ENCODE peak calls at places on chromosomes 1 and 21, in six cellular contexts. D, Z, R, W, G and I are unnamed samples.

GRCh38 chr1:176174108-176174507 is 33.0 kb downstream of the COP1 start:
- DNase-seq in Z (no peak), W (no peak), G (no peak), D (peak), R (no peak), I (no peak)

GRCh38 chr1:186194107-186194756 is 180.8 kb downstream of the TPR start:
- DNase-seq in W (no peak), R (no peak), D (no peak), G (no peak), Z (no peak), I (no peak)

GRCh38 chr1:3710251-3710650 is 42.0 kb upstream of the CCDC27 start:
- DNase-seq in W (no peak), Z (no peak), G (no peak), D (no peak), R (no peak), I (no peak)

GRCh38 chr21:42833439-42833815 is 45.9 kb downstream of the WDR4 start:
- DNase-seq in R (no peak), W (no peak), Z (peak), D (peak), G (peak), I (peak)

GRCh38 chr1:17437260-17438175 is 2.0 kb downstream of the RCC2 start:
- DNase-seq in D (peak), Z (peak), G (peak), R (peak), W (no peak), I (no peak)

GRCh38 chr1:244112646-244113045 is 61.6 kb downstream of the ZBTB18 start:
- DNase-seq in R (no peak), D (peak), Z (no peak), G (no peak), W (no peak), I (no peak)

GRCh38 chr1:39623053-39623452 is 16.4 kb downstream of the HEYL start:
- DNase-seq in W (no peak), Z (no peak), R (peak), D (no peak), G (no peak), I (no peak)

GRCh38 chr1:163596541-163597258 is 274.9 kb downstream of the NUF2 start:
- DNase-seq in D (no peak), R (no peak), W (no peak), Z (no peak), G (no peak), I (no peak)

GRCh38 chr1:47325530-47325929 is 8.1 kb upstream of the CMPK1 start:
- DNase-seq in Z (no peak), G (no peak), W (no peak), R (no peak), D (peak), I (no peak)

GRCh38 chr1:167219646-167220536 is 795 bp upstream of the POU2F1 start:
- DNase-seq in W (peak), G (peak), D (peak), R (peak), Z (peak), I (peak)

GRCh38 chr1:58993403-58993802 is 209.6 kb upstream of the JUN start:
- DNase-seq in W (no peak), R (no peak), D (no peak), Z (no peak), G (no peak), I (no peak)

GRCh38 chr1:45979074-45979777 is 153.2 kb downstream of the PIK3R3 start:
- DNase-seq in Z (no peak), W (no peak), G (no peak), D (peak), R (no peak), I (no peak)

GRCh38 chr1:156347337-156347736 is 9.0 kb downstream of the TSACC start:
- DNase-seq in R (no peak), G (no peak), Z (no peak), D (peak), W (no peak), I (no peak)

GRCh38 chr1:167955915-167956314 is 19.0 kb upstream of the MPC2 start:
- DNase-seq in R (no peak), W (no peak), G (no peak), D (peak), Z (no peak), I (no peak)

GRCh38 chr21:30340714-30341573 is 3.5 kb upstream of the KRTAP27-1 start:
- DNase-seq in W (no peak), R (peak), Z (no peak), G (peak), D (peak), I (peak)

GRCh38 chr1:53066433-53066832 is 4.4 kb downstream of the PODN start:
- DNase-seq in G (no peak), R (peak), W (no peak), Z (no peak), D (peak), I (no peak)

GRCh38 chr21:37863842-37864241 is 52.4 kb downstream of the KCNJ6 start:
- DNase-seq in G (no peak), D (peak), R (no peak), Z (no peak), W (no peak), I (no peak)

GRCh38 chr1:12472798-12473551 is 145.0 kb downstream of the DHRS3 start:
- DNase-seq in W (no peak), Z (peak), G (no peak), D (no peak), R (peak), I (no peak)

GRCh38 chr1:33997127-33998047 is 133.5 kb downstream of the HMGB4 start:
- DNase-seq in D (no peak), G (no peak), Z (no peak), R (no peak), W (no peak), I (peak)

GRCh38 chr1:26894263-26894662 is 4.2 kb upstream of the GPN2 start:
- DNase-seq in G (no peak), W (no peak), R (no peak), Z (no peak), D (no peak), I (no peak)

GRCh38 chr1:26897351-26897750 is 2.9 kb downstream of the GPATCH3 start:
- DNase-seq in Z (no peak), R (no peak), W (no peak), G (no peak), D (no peak), I (no peak)

GRCh38 chr1:26900815-26901511 is 696 bp upstream of the GPATCH3 start:
- DNase-seq in D (no peak), R (no peak), W (no peak), Z (no peak), G (no peak), I (no peak)

DNA sequence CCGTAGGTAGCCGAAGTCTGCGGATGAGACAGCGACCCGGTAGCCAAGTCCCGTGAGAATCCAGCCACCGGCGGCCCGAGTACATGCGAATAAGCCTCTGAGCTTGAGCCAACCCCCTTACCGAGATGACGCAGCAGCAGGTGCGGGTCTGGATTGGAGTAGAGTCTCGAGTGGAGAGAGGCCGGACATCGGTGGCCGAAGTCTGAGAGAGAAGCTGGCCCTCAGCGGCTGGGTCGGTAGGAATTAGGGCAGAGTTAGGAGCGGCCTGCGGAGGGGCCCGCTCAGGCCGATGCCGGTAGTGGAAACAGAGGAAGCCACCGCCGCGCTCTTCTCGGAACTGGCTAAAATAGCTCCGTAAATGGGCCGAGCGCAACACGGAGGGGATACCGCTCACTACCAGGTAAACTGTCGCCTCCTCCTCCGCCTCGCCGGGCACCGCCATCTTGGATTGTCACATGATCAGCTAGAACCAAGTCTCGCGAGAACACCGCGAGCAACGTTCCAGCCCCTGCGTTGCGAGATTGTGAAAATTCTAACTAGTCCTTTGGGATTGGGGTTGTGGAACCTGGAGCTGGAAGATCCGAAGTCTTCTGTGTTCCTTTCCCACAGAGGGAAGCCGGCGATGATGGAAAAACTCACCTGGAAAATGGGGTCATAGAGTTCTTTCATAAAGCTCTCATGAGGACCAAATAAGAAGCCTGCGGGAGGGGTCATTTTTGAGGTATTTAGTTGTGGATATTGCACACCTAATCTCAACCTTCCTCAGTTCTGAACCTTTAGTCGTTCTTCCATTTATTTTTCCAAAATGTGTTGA is at the start of gene GPATCH3:
- DNase-seq in R (peak), D (peak), G (peak), W (peak), Z (peak), I (peak)
- TF ChIP-seq POLR2A in R (no peak), D (peak), G (peak), W (no peak), Z (peak), I (no peak)

GRCh38 chr1:233328661-233329498 is 1.4 kb downstream of the MAP3K21 start:
- DNase-seq in Z (no peak), W (no peak), D (no peak), R (no peak), G (peak), I (no peak)

GRCh38 chr1:233323724-233324123 is 3.8 kb upstream of the MAP3K21 start:
- DNase-seq in Z (no peak), G (no peak), R (no peak), D (no peak), W (no peak), I (no peak)

GRCh38 chr1:233327938-233328660 is 575 bp downstream of the MAP3K21 start:
- DNase-seq in D (no peak), R (no peak), Z (peak), W (no peak), G (peak), I (peak)

GRCh38 chr1:233326319-233326994 is 1.1 kb upstream of the MAP3K21 start:
- DNase-seq in Z (no peak), W (no peak), R (no peak), G (no peak), D (no peak), I (no peak)

DNA sequence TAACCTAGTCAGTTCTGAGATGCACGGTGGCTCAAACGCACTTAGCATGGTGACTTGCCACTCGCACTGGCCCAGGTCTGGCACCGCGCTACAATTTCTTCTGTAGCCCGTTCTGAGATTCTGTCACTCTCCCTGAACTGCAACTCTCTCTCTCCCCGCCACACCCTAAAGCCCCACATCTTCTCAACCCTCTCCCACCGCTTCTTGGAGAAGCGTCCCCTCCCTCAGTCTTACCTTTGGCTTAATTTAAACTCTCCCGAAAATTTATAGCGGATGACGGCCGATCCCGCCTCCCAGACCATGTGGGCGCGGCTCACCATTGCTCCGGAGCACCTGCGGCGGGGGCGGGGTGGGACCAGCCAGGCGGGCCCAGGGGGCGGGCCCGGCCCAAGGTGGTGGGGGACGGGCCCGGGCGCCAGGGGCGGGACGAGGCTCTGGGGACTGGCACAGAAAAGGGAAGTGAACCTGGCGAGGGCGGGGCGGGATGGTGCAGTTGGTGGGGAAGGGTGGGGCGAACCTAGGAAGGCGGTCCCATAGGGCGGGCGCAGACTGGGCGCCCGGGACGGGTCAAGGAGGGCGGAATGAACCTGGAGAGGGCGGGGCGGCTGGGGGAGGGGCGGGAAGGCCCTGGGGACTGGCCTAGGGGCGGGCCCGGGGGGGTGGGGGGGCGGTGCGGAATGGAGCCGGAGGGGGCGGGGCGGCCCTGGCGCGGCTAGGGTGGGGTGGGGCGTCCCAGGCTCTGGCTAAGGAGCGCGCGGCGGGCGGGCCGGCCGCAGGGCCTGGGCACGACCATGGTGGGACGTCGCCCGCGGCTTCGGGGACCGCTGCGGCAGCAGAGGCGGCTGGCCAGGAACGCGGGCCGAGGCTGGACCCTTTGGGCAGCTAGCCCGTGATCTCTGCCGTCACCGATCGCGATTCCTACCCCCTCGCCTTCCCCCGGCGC is at the start of gene MAP3K21:
- DNase-seq in G (peak), R (peak), W (peak), Z (peak), D (no peak), I (peak)
- TF ChIP-seq POLR2A in G (peak), R (no peak), W (no peak), Z (peak), D (no peak), I (no peak)

DNA sequence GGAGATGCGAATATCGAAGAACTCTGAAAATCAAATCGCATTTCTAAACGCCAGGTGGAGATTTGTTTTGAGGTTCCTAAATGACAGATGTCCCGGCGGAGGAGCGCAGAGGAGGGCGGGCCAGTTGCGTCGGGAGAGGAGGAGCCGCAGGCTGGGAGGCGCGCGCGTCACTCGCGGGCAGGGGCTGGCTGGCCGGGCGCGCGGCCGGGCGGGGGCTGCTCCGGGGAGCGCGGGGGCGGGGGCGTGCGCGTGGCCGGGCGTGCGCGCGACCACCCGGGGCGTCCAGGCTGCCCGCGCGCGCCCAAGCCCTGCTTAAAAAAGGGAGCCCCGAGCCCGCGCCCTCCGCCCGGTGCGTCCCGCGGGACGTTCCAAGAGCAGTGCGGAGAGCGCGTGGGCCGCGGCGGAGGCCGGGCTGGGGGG is 47.3 kb downstream of the H3-3A start:
- DNase-seq in D (peak), G (peak), W (peak), Z (peak), R (peak), I (peak)
- TF ChIP-seq POLR2A in D (no peak), G (peak), W (no peak), Z (no peak), R (no peak), I (no peak)

DNA sequence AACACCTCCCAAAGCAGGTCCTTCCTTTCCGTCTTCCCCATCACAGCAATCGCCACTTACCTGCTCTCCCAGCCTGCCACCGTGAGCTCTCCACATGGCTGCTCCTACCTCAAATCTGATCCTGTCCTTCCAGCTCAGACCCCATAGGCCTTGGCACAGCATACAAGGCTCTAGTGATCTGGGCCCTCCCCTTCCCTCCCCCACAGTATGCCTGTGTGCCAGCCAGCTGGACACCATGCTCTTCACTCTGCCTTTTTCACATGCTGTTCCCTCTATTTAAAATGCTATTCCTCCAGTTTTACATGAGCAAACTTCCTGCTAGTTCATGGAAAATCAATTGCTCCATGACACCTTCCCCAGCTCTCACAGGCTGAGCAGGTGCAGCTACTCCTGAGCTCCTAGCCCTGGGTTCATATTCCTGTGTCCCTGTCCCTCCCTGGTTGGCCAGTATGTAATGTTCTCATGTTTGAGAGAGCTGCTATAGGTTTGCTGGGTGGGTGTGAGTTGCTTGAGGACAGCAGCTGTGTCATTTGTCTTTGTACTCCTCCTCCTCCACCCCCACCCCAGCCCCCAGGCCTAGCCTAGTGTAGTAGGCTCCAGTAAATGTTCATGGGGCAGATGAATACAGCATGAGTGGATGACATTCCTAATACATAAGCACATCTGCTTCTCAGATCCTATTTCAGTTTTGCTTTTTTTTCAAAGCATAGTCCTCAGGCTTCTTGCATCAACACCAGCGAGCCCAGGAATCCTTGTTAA is 6.3 kb upstream of the TNNT2 start:
- DNase-seq in R (peak), G (no peak), W (no peak), D (peak), Z (no peak), I (no peak)
- TF ChIP-seq POLR2A in R (no peak), G (no peak), W (no peak), D (no peak), Z (no peak), I (no peak)

GRCh38 chr1:206687251-206687914 is 2.7 kb downstream of the MAPKAPK2 start:
- DNase-seq in Z (no peak), G (no peak), D (no peak), W (no peak), R (no peak), I (no peak)

GRCh38 chr1:206685256-206685748 is 597 bp downstream of the MAPKAPK2 start:
- DNase-seq in D (peak), G (peak), Z (no peak), W (no peak), R (peak), I (no peak)

GRCh38 chr1:206684478-206685255 is at the start of gene MAPKAPK2:
- DNase-seq in W (peak), R (peak), Z (peak), G (peak), D (peak), I (peak)

GRCh38 chr1:206686486-206687249 is 2.0 kb downstream of the MAPKAPK2 start:
- DNase-seq in G (peak), D (no peak), R (no peak), Z (peak), W (no peak), I (no peak)

DNA sequence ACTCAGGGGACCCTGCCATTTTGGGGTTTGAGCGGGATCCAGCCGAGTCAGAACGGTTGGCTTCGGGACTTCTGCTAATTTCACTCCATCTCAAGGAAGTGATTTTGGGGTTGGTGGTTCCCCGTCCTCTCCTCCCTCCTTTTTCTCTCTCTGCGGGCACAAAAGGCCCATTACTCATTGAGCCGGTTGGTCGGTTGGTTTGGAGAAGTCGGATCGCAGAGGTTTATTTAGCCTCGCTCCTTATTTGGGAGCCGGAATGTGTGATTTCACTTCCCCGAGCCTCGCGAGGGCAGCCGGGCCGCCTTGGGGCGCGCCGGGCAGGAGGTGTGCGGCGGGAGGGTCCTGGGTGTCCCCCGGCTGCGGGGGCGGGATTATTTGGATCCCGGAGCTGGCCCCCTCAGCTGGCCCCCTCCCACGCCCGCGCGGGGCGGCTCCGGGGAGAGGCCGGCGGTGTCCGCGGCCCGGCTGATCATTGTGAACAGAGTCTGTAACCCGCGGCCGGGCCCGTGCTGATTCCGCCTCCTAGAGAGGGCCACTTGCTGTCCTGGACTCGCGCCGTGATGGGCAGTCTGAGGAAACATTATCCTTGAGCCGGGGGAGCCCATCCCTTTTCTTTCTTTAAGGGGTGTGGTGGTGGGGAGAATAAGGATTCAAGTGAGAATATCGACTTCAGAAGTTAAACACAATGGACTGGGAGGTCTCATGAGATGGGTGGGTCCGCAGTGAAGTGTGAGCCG is 1.2 kb downstream of the MAPKAPK2 start:
- DNase-seq in Z (peak), W (no peak), D (peak), R (peak), G (peak), I (peak)
- TF ChIP-seq POLR2A in Z (no peak), W (no peak), D (peak), R (peak), G (peak), I (no peak)

DNA sequence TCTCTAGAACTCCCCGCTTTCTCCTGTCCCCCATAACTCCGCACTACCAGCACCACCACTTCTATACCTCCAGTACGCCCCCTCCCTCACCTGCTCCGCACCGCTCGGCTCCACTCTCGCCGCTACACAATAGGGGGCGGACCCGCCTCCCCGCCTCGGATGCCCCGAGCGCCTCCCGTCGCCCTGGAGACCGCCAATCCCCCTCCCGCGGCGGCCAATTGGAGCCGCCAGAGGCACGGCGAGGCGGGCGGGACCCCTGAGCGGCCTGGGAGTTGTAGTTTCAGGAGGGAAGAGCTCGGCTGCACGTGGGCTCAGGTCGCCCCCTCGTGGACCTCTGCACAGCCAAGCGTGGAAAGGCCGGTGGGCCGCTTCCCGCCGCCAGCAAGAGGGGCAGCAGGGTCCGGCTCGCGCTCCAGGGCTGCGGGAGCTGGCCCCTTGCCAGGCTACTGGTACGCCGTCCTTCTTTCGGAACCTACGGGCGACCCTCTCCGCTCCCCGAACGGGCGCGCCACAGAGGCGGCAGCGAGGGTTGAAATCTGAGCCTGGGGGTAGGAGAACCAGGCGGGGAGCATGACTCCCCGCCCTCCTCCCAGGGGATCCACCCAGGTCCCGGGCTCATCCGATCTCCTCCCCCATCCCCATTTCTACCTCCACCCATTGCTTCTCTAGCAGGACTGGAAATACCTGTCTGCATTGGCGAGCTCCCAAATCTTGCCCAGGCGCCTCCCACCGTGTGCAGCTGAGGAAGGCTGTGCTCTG is at the start of gene IGSF9:
- DNase-seq in R (peak), Z (peak), W (no peak), D (peak), G (no peak), I (peak)
- TF ChIP-seq POLR2A in R (no peak), Z (peak), W (no peak), D (no peak), G (no peak), I (no peak)